ENCODE peak calls at places on chromosomes 11 and 22, in four cellular contexts. J, I, F and T are unnamed samples.

GRCh38 chr22:20290578-20291248 is 22.6 kb upstream of the RTN4R start:
- DNase-seq in F (peak; percentile 66), J (no peak), I (no peak), T (no peak)

GRCh38 chr11:61168858-61169257 is 7.6 kb upstream of the VPS37C start:
- DNase-seq in I (no peak), F (no peak), J (no peak), T (no peak)

GRCh38 chr11:96013459-96014213 is 89.7 kb upstream of the MTMR2 start:
- DNase-seq in F (peak; percentile 48), J (no peak), I (no peak), T (no peak)

GRCh38 chr11:126948563-126948962 is 52.0 kb downstream of the KIRREL3 start:
- DNase-seq in I (no peak), F (no peak), J (no peak), T (no peak)

GRCh38 chr22:46769191-46769675 is 6.8 kb downstream of the TBC1D22A start:
- DNase-seq in F (no peak), I (no peak), J (no peak), T (peak; percentile 59)

GRCh38 chr11:32433249-32434115 is 1.9 kb downstream of the WT1 start:
- DNase-seq in F (no peak), I (peak; percentile 50), J (peak; percentile 30), T (no peak)

GRCh38 chr11:69153661-69154060 is 2.1 kb upstream of the SMIM38 start:
- DNase-seq in I (no peak), F (no peak), J (no peak), T (no peak)

GRCh38 chr11:1837171-1838076 is 1.4 kb upstream of the TNNI2 start:
- DNase-seq in J (peak; percentile 93), F (peak; percentile 86), I (peak; percentile 74), T (peak; percentile 90)

GRCh38 chr22:28574159-28574788 is 105.4 kb downstream of the TTC28 start:
- DNase-seq in J (no peak), F (no peak), I (no peak), T (no peak)

GRCh38 chr11:134026655-134027343 is 42.1 kb upstream of the JAM3 start:
- DNase-seq in F (peak; percentile 48), J (peak; percentile 84), I (no peak), T (no peak)

GRCh38 chr11:12860827-12861226 is 148.3 kb upstream of the RASSF10 start:
- DNase-seq in J (no peak), I (no peak), F (no peak), T (no peak)

GRCh38 chr22:43013355-43014061 is 1.4 kb downstream of the PACSIN2 start:
- DNase-seq in F (peak; percentile 50), J (no peak), I (peak; percentile 36), T (no peak)

GRCh38 chr22:36682835-36683234 is 20.7 kb downstream of the CACNG2 start:
- DNase-seq in F (no peak), J (no peak), I (no peak), T (no peak)

GRCh38 chr11:36672815-36673450 is 74.9 kb upstream of the RAG2 start:
- DNase-seq in I (peak; percentile 64), J (peak; percentile 29), F (no peak), T (no peak)

GRCh38 chr11:61949169-61950034 is 749 bp upstream of the BEST1 start:
- DNase-seq in F (peak; percentile 82), J (peak; percentile 37), I (peak; percentile 98), T (peak; percentile 83)

GRCh38 chr11:64713031-64713780 is 9.8 kb downstream of the NRXN2 start:
- DNase-seq in F (no peak), J (peak; percentile 82), I (peak; percentile 67), T (no peak)
- H3K27me3 ChIP-seq in F (no peaks in the 10 kb centered on the region), J (peaks cover 97% of the 10 kb centered on the region), I (peaks cover 87% of the 10 kb centered on the region), T (peaks cover 23% of the 10 kb centered on the region)

GRCh38 chr11:47904048-47904447 is 55.9 kb upstream of the NUP160 start:
- DNase-seq in I (no peak), J (no peak), F (no peak), T (no peak)
- H3K9me3 ChIP-seq in I (no peaks in the 10 kb centered on the region), J (no peaks in the 10 kb centered on the region), F (no peaks in the 10 kb centered on the region), T (no peaks in the 10 kb centered on the region)

GRCh38 chr11:67435727-67436458 is 1.6 kb downstream of the PTPRCAP start:
- DNase-seq in F (peak; percentile 79), J (no peak), I (no peak), T (no peak)

GRCh38 chr11:67435031-67435726 is 2.3 kb downstream of the PTPRCAP start:
- DNase-seq in F (no peak), I (no peak), J (no peak), T (no peak)

GRCh38 chr11:67434395-67434881 is 3.0 kb downstream of the PTPRCAP start:
- DNase-seq in I (no peak), J (no peak), F (peak; percentile 82), T (no peak)

GRCh38 chr11:67432655-67433349 is 4.5 kb downstream of the RPS6KB2 start:
- DNase-seq in I (no peak), J (no peak), F (no peak), T (no peak)

GRCh38 chr11:67433536-67434394 is 3.7 kb downstream of the PTPRCAP start:
- DNase-seq in J (no peak), F (peak; percentile 56), I (no peak), T (no peak)
- H3K4me3 ChIP-seq in J (no peak overlapping the region), F (no peak overlapping the region), I (no peak overlapping the region), T (no peak overlapping the region)

GRCh38 chr11:107711861-107712260 is at the start of gene SLN:
- DNase-seq in J (no peak), I (no peak), F (no peak), T (no peak)
- H3K27me3 ChIP-seq in J (no peaks in the 10 kb centered on the region), I (no peaks in the 10 kb centered on the region), F (no peaks in the 10 kb centered on the region), T (no peaks in the 10 kb centered on the region)

DNA sequence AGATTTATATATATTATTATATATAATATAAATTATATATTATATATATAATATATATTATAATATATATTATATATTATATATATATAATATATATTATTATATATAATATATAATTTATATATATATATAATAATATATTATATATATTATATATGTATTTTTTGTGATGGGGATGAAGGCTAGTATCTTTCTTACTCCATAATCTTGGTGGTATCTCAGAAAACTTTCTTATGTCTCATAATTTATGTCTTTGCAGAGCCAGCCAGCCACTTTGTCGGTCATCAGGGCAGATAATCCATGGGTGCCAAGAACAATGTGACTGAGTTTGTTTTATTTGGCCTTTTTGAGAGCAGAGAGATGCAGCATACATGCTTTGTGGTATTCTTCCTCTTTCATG is at the start of gene OR4S1:
- DNase-seq in J (no peak), I (no peak), F (no peak), T (no peak)
- H3K9me3 ChIP-seq in J (peaks cover 13% of the 10 kb centered on the region), I (no peaks in the 10 kb centered on the region), F (no peaks in the 10 kb centered on the region), T (no peaks in the 10 kb centered on the region)

GRCh38 chr11:66316849-66317251 is at the start of gene CD248:
- DNase-seq in F (peak; percentile 68), J (peak; percentile 68), I (peak; percentile 94), T (peak; percentile 78)
- H3K4me3 ChIP-seq in F (no peak within 1 kb of the TSS), J (no peak within 1 kb of the TSS), I (no peak within 1 kb of the TSS), T (peak within 1 kb of the TSS; percentile 69)

GRCh38 chr11:43505171-43505570 is 146.5 kb downstream of the TTC17 start:
- DNase-seq in J (no peak), I (no peak), F (no peak), T (no peak)
- H3K27me3 ChIP-seq in J (no peaks in the 10 kb centered on the region), I (no peaks in the 10 kb centered on the region), F (no peaks in the 10 kb centered on the region), T (no peaks in the 10 kb centered on the region)